ENCODE peak calls at places on chromosome 20, in four cellular contexts. D, L, Q and W are unnamed samples. For H3K36me3 and H3K27me3, the result is how much of the 10 kb centered on the place peaks cover.

GRCh38 chr20:48957521-48957920 is 36.0 kb downstream of the ARFGEF2 start:
- DNase-seq in Q (no peak), L (no peak), D (no peak), W (no peak)

GRCh38 chr20:50188879-50189680 is 1.6 kb upstream of the CEBPB start:
- DNase-seq in L (no peak), D (no peak), Q (no peak), W (no peak)

GRCh38 chr20:6940052-6940451 is 172.6 kb downstream of the BMP2 start:
- DNase-seq in L (no peak), D (no peak), Q (peak), W (no peak)

GRCh38 chr20:53907968-53908751 is 162.2 kb downstream of the BCAS1 start:
- DNase-seq in D (no peak), Q (no peak), L (no peak), W (no peak)

GRCh38 chr20:44646641-44647274 is 4.7 kb downstream of the ADA start:
- DNase-seq in L (peak), D (no peak), Q (peak), W (no peak)

GRCh38 chr20:50335105-50335504 is 144.5 kb downstream of the CEBPB start:
- DNase-seq in L (peak), Q (peak), D (no peak), W (no peak)

GRCh38 chr20:24046905-24047304 is 58.3 kb upstream of the GGTLC1 start:
- DNase-seq in D (no peak), L (no peak), Q (no peak), W (no peak)

GRCh38 chr20:53917145-53918009 is 153.0 kb downstream of the BCAS1 start:
- DNase-seq in D (no peak), Q (peak), L (peak), W (no peak)

GRCh38 chr20:15220778-15221565 is 883.6 kb upstream of the FLRT3 start:
- DNase-seq in L (peak), D (no peak), Q (no peak), W (no peak)

GRCh38 chr20:18857640-18858039 is 44.1 kb downstream of the SCP2D1 start:
- DNase-seq in D (no peak), Q (no peak), L (no peak), W (no peak)

GRCh38 chr20:10521836-10522235 is 86.7 kb downstream of the SLX4IP start:
- DNase-seq in Q (no peak), L (no peak), D (no peak), W (no peak)

GRCh38 chr20:60455272-60455671 is 497.0 kb downstream of the CDH26 start:
- DNase-seq in D (no peak), Q (no peak), L (no peak), W (no peak)

GRCh38 chr20:5482791-5483190 is 166.0 kb upstream of the PROKR2 start:
- DNase-seq in Q (peak), D (no peak), L (peak), W (no peak)

GRCh38 chr20:19977373-19977770 is 39.8 kb upstream of the NAA20 start:
- DNase-seq in D (no peak), Q (no peak), L (no peak), W (no peak)

GRCh38 chr20:15476781-15477180 is 1096.5 kb downstream of the KIF16B start:
- DNase-seq in Q (no peak), L (no peak), D (no peak), W (no peak)

GRCh38 chr20:47490795-47491194 is 10.9 kb upstream of the NCOA3 start:
- DNase-seq in D (no peak), Q (no peak), L (no peak), W (no peak)

GRCh38 chr20:47492284-47492683 is 9.4 kb upstream of the NCOA3 start:
- DNase-seq in D (no peak), Q (no peak), L (no peak), W (no peak)

GRCh38 chr20:47496118-47496517 is 5.6 kb upstream of the NCOA3 start:
- DNase-seq in D (no peak), L (no peak), Q (no peak), W (no peak)

GRCh38 chr20:47493954-47494293 is 7.8 kb upstream of the NCOA3 start:
- DNase-seq in L (no peak), Q (no peak), D (no peak), W (no peak)

GRCh38 chr20:47493175-47493953 is 8.3 kb upstream of the NCOA3 start:
- DNase-seq in L (peak), D (no peak), Q (peak), W (no peak)
- TF ChIP-seq CTCF in L (no peak), D (no peak), Q (no peak), W (no peak)

GRCh38 chr20:37239026-37239451 is 22.6 kb downstream of the GHRH start:
- DNase-seq in Q (peak), D (no peak), L (no peak), W (no peak)

GRCh38 chr20:37238426-37238825 is 23.2 kb downstream of the GHRH start:
- DNase-seq in L (no peak), D (no peak), Q (no peak), W (no peak)

GRCh38 chr20:37242503-37242902 is 19.1 kb downstream of the GHRH start:
- DNase-seq in D (no peak), Q (no peak), L (no peak), W (no peak)

GRCh38 chr20:37243076-37243936 is 18.3 kb downstream of the GHRH start:
- DNase-seq in D (no peak), L (no peak), Q (no peak), W (no peak)

GRCh38 chr20:37240337-37241055 is 21.1 kb downstream of the GHRH start:
- DNase-seq in D (no peak), L (no peak), Q (no peak), W (no peak)
- H3K36me3 ChIP-seq in D (under half), L (half or more), Q (under half), W (under half)

GRCh38 chr20:46195264-46196038 is 77.3 kb downstream of the CD40 start:
- DNase-seq in D (no peak), L (no peak), Q (no peak), W (no peak)
- H3K27me3 ChIP-seq in D (under half), L (under half), Q (under half), W (under half)

GRCh38 chr20:35603695-35604443 is 11.8 kb upstream of the SPAG4 start:
- DNase-seq in Q (no peak), L (no peak), D (no peak), W (no peak)

GRCh38 chr20:35602851-35603495 is 12.7 kb upstream of the SPAG4 start:
- DNase-seq in D (no peak), L (no peak), Q (no peak), W (no peak)

GRCh38 chr20:35606127-35606526 is 9.5 kb upstream of the SPAG4 start:
- DNase-seq in Q (no peak), D (no peak), L (no peak), W (no peak)

GRCh38 chr20:35601990-35602389 is 13.6 kb upstream of the SPAG4 start:
- DNase-seq in D (no peak), Q (no peak), L (no peak), W (no peak)

DNA sequence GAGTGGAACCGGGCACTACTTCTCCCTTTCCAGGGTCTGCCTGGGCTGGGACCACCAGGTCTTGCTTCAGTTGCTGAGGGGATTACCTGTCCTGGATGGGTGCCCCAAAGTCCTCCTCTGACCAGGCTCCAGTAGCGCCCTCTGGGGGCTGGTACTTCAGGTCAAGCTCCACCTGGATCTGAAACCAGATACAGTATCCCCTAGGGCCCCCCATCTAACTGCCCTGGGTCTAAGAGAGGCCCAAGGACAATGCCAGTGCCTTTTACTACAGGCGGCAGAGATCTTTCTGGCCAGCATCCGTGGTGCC is 11.2 kb upstream of the SPAG4 start:
- DNase-seq in L (no peak), Q (no peak), D (no peak), W (no peak)
- TF ChIP-seq CTCF in L (peak), Q (peak), D (peak), W (peak)

GRCh38 chr20:33709905-33710541 is 10.1 kb downstream of the PXMP4 start:
- DNase-seq in Q (no peak), L (no peak), D (no peak), W (no peak)
- H3K36me3 ChIP-seq in Q (under half), L (under half), D (under half), W (under half)

GRCh38 chr20:62642666-62643520 is 590 bp downstream of the SLCO4A1 start:
- DNase-seq in D (no peak), Q (peak), L (no peak), W (no peak)

GRCh38 chr20:62643521-62644043 is 1.3 kb downstream of the SLCO4A1 start:
- DNase-seq in L (no peak), D (no peak), Q (no peak), W (no peak)

GRCh38 chr20:62644802-62645496 is 2.6 kb downstream of the SLCO4A1 start:
- DNase-seq in Q (no peak), D (no peak), L (no peak), W (no peak)

GRCh38 chr20:62645613-62646012 is 3.3 kb downstream of the SLCO4A1 start:
- DNase-seq in L (no peak), D (no peak), Q (no peak), W (no peak)

GRCh38 chr20:62644044-62644795 is 1.9 kb downstream of the SLCO4A1 start:
- DNase-seq in D (no peak), Q (no peak), L (no peak), W (no peak)
- H3K27me3 ChIP-seq in D (under half), Q (under half), L (under half), W (under half)

DNA sequence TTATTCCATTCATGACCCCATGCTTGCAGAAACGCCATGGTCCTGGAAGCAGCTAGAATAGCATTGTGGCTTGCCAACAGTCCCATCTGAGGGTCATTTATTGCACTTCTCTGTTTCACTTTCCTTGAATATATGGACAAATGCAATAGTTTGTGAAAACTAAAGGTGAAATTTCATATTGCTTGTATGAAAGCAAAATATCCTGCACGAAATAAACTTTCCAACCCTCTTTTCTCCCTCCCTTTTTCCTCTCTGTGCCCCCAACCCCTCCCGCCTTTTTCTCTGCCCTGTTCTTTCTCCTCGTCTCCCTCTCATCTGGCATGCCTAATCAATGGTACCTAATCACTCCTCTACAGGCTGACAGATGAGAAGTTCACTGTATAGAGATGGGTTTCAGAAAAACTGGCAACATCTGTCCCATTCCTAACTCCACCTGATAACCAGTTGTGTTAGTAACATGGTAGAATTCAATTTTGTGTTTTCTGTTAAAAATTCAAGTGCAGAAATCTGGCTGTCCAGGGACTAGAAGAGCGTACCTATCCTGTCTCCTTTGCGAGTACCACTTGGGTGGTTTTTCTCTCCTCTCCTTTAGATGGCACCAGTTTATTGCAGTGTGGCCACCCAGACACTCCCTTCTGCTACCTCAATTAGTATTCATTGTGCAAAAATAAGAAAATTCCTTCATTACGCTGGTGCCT is 198.6 kb downstream of the FOXA2 start:
- DNase-seq in D (no peak), L (no peak), Q (no peak), W (no peak)
- TF ChIP-seq CTCF in D (no peak), L (no peak), Q (no peak), W (no peak)

GRCh38 chr20:41408986-41409385 is 42.4 kb upstream of the EMILIN3 start:
- DNase-seq in Q (no peak), L (no peak), D (no peak), W (no peak)
- H3K36me3 ChIP-seq in Q (under half), L (under half), D (under half), W (under half)

GRCh38 chr20:37911262-37911661 is 8.3 kb downstream of the VSTM2L start:
- DNase-seq in L (no peak), Q (no peak), D (no peak), W (no peak)
- H3K27me3 ChIP-seq in L (under half), Q (half or more), D (under half), W (half or more)

GRCh38 chr20:46563170-46563847 is 12.9 kb upstream of the OCSTAMP start:
- DNase-seq in Q (no peak), L (no peak), D (no peak), W (no peak)
- TF ChIP-seq CTCF in Q (no peak), L (peak), D (no peak), W (no peak)